ENCODE peak calls at places on chromosomes 11 and 22, in seven cellular contexts. V is head of caudate nucleus, B is T47D, N is NCI-H1105 treated with DMSO at 0.1 percent for 48 hours, R is myocyte, O is posterior cingulate gyrus, Z is SHP77 treated with DMSO at 0.1 percent for 48 hours. L is an unnamed sample.
A peak's percentile ranks its signal among the peaks of the same experiment; 100 is the strongest.

GRCh38 chr22:23519442-23520177 is 60.5 kb downstream of the IGLL1 start:
- DNase-seq in R (no peak), B (no peak), Z (no peak), O (no peak), N (no peak), V (no peak), L (no peak)

GRCh38 chr11:68950268-68950667 is 30.5 kb downstream of the MRGPRD start:
- DNase-seq in V (no peak), R (no peak), N (no peak), B (peak; percentile 78), O (no peak), Z (no peak), L (peak; percentile 61)

GRCh38 chr11:119585038-119585666 is 143.8 kb downstream of the NECTIN1 start:
- DNase-seq in V (peak; percentile 52), Z (no peak), N (peak; percentile 94), B (peak; percentile 62), O (no peak), R (no peak), L (peak; percentile 52)

GRCh38 chr11:20522536-20522935 is 76.9 kb upstream of the SLC6A5 start:
- DNase-seq in V (no peak), R (no peak), Z (no peak), N (no peak), B (no peak), O (no peak), L (no peak)

GRCh38 chr11:62260261-62260953 is 9.6 kb upstream of the SCGB2A2 start:
- DNase-seq in B (no peak), Z (no peak), N (no peak), O (no peak), R (no peak), V (no peak), L (no peak)

GRCh38 chr11:122664188-122664587 is 8.7 kb downstream of the UBASH3B start:
- DNase-seq in Z (no peak), N (no peak), O (no peak), B (no peak), R (peak; percentile 67), V (no peak), L (no peak)

GRCh38 chr11:27553186-27553585 is 46.6 kb upstream of the LIN7C start:
- DNase-seq in R (peak; percentile 82), N (no peak), B (no peak), V (peak; percentile 52), O (no peak), Z (no peak), L (no peak)

GRCh38 chr11:76824980-76825725 is 35.6 kb upstream of the ACER3 start:
- DNase-seq in N (peak; percentile 15), B (peak; percentile 74), V (no peak), R (no peak), Z (no peak), O (no peak), L (no peak)

GRCh38 chr11:111006207-111006606 is 239.3 kb upstream of the POU2AF2 start:
- DNase-seq in N (no peak), B (no peak), O (no peak), Z (no peak), V (no peak), R (peak; percentile 33), L (no peak)

GRCh38 chr11:60950933-60951610 is 904 bp downstream of the SLC15A3 start:
- DNase-seq in Z (no peak), R (no peak), O (no peak), N (no peak), V (no peak), B (no peak), L (no peak)

L was measured in Caco-2.